ENCODE peak calls at places on chromosomes 16 and 17, in six cellular contexts. One of them, this sample, is unnamed.

GRCh38 chr16:27764869-27765675 is 215.1 kb downstream of the KATNIP start:
- DNase-seq in Calu3: no peak
- DNase-seq in RWPE2: no peak
- DNase-seq in progenitor cell of endocrine pancreas: no peak
- DNase-seq in AG04450: no peak
- DNase-seq in GM06990: no peak
- DNase-seq in this sample: no peak

GRCh38 chr17:17722906-17723353 is 41.7 kb downstream of the RAI1 start:
- DNase-seq in RWPE2: no peak
- DNase-seq in AG04450: no peak
- DNase-seq in progenitor cell of endocrine pancreas: no peak
- DNase-seq in Calu3: no peak
- DNase-seq in GM06990: no peak
- DNase-seq in this sample: no peak

GRCh38 chr17:79839363-79840203 is at the start of gene CBX4:
- DNase-seq in RWPE2: peak
- DNase-seq in progenitor cell of endocrine pancreas: peak
- DNase-seq in Calu3: peak
- DNase-seq in AG04450: peak
- DNase-seq in GM06990: peak
- DNase-seq in this sample: peak

GRCh38 chr17:65387322-65387721 is 174.1 kb downstream of the AXIN2 start:
- DNase-seq in GM06990: no peak
- DNase-seq in AG04450: no peak
- DNase-seq in progenitor cell of endocrine pancreas: no peak
- DNase-seq in RWPE2: no peak
- DNase-seq in Calu3: no peak
- DNase-seq in this sample: no peak

GRCh38 chr17:43860077-43860725 is 13.2 kb downstream of the CD300LG start:
- DNase-seq in RWPE2: no peak
- DNase-seq in progenitor cell of endocrine pancreas: no peak
- DNase-seq in Calu3: no peak
- DNase-seq in AG04450: no peak
- DNase-seq in GM06990: no peak
- DNase-seq in this sample: no peak

GRCh38 chr17:59533694-59534093 is 31.7 kb upstream of the DHX40 start:
- DNase-seq in progenitor cell of endocrine pancreas: no peak
- DNase-seq in RWPE2: no peak
- DNase-seq in Calu3: no peak
- DNase-seq in AG04450: no peak
- DNase-seq in GM06990: no peak
- DNase-seq in this sample: no peak

GRCh38 chr16:22878955-22879354 is 65.0 kb downstream of the HS3ST2 start:
- DNase-seq in Calu3: no peak
- DNase-seq in progenitor cell of endocrine pancreas: no peak
- DNase-seq in AG04450: no peak
- DNase-seq in RWPE2: no peak
- DNase-seq in GM06990: no peak
- DNase-seq in this sample: no peak

GRCh38 chr17:2582493-2582892 is 11.0 kb upstream of the PAFAH1B1 start:
- DNase-seq in GM06990: no peak
- DNase-seq in Calu3: no peak
- DNase-seq in progenitor cell of endocrine pancreas: no peak
- DNase-seq in AG04450: no peak
- DNase-seq in RWPE2: no peak
- DNase-seq in this sample: no peak

GRCh38 chr16:14401839-14402115 is 228.3 kb downstream of the PARN start:
- DNase-seq in GM06990: no peak
- DNase-seq in RWPE2: no peak
- DNase-seq in AG04450: no peak
- DNase-seq in progenitor cell of endocrine pancreas: no peak
- DNase-seq in Calu3: no peak
- DNase-seq in this sample: no peak

GRCh38 chr16:58258326-58258725 is 36.5 kb downstream of the PRSS54 start:
- DNase-seq in RWPE2: no peak
- DNase-seq in AG04450: no peak
- DNase-seq in progenitor cell of endocrine pancreas: no peak
- DNase-seq in Calu3: no peak
- DNase-seq in GM06990: no peak
- DNase-seq in this sample: no peak

GRCh38 chr17:43983515-43984411 is 20.7 kb upstream of the NAGS start:
- DNase-seq in progenitor cell of endocrine pancreas: peak
- DNase-seq in AG04450: no peak
- DNase-seq in GM06990: no peak
- DNase-seq in RWPE2: no peak
- DNase-seq in Calu3: peak
- DNase-seq in this sample: no peak

GRCh38 chr17:14903810-14904209 is 361.3 kb downstream of the PMP22 start:
- DNase-seq in RWPE2: no peak
- DNase-seq in progenitor cell of endocrine pancreas: no peak
- DNase-seq in Calu3: no peak
- DNase-seq in AG04450: no peak
- DNase-seq in GM06990: no peak
- DNase-seq in this sample: no peak

GRCh38 chr16:22031483-22032083 is 23.7 kb downstream of the MOSMO start:
- DNase-seq in GM06990: no peak
- DNase-seq in AG04450: no peak
- DNase-seq in RWPE2: no peak
- DNase-seq in Calu3: no peak
- DNase-seq in progenitor cell of endocrine pancreas: no peak
- DNase-seq in this sample: no peak

GRCh38 chr17:59387351-59388069 is 56.1 kb downstream of the YPEL2 start:
- DNase-seq in GM06990: no peak
- DNase-seq in AG04450: no peak
- DNase-seq in progenitor cell of endocrine pancreas: no peak
- DNase-seq in Calu3: no peak
- DNase-seq in RWPE2: no peak
- DNase-seq in this sample: no peak

DNA sequence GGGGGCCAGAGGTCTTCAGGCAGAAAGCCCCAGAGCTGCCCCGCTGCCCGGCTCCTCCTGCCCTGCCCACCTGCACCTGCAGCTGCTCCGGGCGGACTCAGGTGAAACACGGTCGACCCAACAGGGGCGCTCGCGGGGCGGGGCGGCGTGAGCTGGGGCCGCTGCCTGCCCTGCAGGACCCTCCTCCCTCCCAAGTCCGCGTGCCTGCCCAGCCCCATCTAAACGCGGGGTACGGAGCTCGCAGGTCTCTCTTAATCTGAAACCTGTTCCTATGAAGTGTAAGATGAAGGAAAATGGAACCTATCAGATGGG is 28.1 kb downstream of the GNPTG start:
- DNase-seq in GM06990: peak
- DNase-seq in progenitor cell of endocrine pancreas: no peak
- DNase-seq in Calu3: peak
- DNase-seq in RWPE2: no peak
- DNase-seq in AG04450: no peak
- DNase-seq in this sample: no peak
- TF ChIP-seq CTCF in GM06990: no peak
- TF ChIP-seq CTCF in progenitor cell of endocrine pancreas: peak
- TF ChIP-seq CTCF in Calu3: no peak
- TF ChIP-seq CTCF in RWPE2: no peak
- TF ChIP-seq CTCF in AG04450: no peak
- TF ChIP-seq CTCF in this sample: no peak

GRCh38 chr17:4028436-4028835 is 64.2 kb upstream of the ATP2A3 start:
- DNase-seq in GM06990: no peak
- DNase-seq in AG04450: no peak
- DNase-seq in RWPE2: no peak
- DNase-seq in Calu3: no peak
- DNase-seq in progenitor cell of endocrine pancreas: no peak
- DNase-seq in this sample: no peak

GRCh38 chr17:4032245-4032644 is 68.0 kb upstream of the ATP2A3 start:
- DNase-seq in GM06990: no peak
- DNase-seq in AG04450: no peak
- DNase-seq in progenitor cell of endocrine pancreas: no peak
- DNase-seq in Calu3: no peak
- DNase-seq in RWPE2: no peak
- DNase-seq in this sample: no peak

GRCh38 chr17:4023220-4023619 is 59.0 kb upstream of the ATP2A3 start:
- DNase-seq in RWPE2: no peak
- DNase-seq in Calu3: no peak
- DNase-seq in AG04450: no peak
- DNase-seq in GM06990: no peak
- DNase-seq in progenitor cell of endocrine pancreas: no peak
- DNase-seq in this sample: no peak

GRCh38 chr17:4026255-4026654 is 62.0 kb upstream of the ATP2A3 start:
- DNase-seq in progenitor cell of endocrine pancreas: no peak
- DNase-seq in GM06990: no peak
- DNase-seq in Calu3: no peak
- DNase-seq in RWPE2: no peak
- DNase-seq in AG04450: no peak
- DNase-seq in this sample: no peak
- TF ChIP-seq CTCF in progenitor cell of endocrine pancreas: no peak
- TF ChIP-seq CTCF in GM06990: no peak
- TF ChIP-seq CTCF in Calu3: no peak
- TF ChIP-seq CTCF in RWPE2: no peak
- TF ChIP-seq CTCF in AG04450: no peak
- TF ChIP-seq CTCF in this sample: no peak

DNA sequence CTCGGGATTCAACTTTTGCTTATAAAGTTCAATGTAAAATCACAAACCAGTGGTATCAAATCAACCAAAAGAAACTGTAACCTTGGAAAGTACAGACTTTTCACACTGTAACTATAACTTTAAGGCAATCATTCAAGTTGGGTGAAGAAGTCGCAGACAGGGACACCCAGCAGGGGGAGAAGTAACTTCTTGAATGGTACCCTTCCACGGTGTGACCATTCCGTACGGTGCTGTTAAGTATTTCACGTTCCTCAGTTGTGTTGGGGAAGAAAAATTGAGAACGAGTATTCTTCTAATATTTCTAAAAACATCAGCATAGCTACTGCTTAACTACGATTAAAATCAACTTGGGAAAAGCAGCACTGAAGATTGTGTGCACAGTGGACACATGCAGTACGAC is 55.8 kb downstream of the MYH10 start:
- DNase-seq in progenitor cell of endocrine pancreas: no peak
- DNase-seq in AG04450: no peak
- DNase-seq in Calu3: no peak
- DNase-seq in RWPE2: no peak
- DNase-seq in GM06990: no peak
- DNase-seq in this sample: no peak
- TF ChIP-seq CTCF in progenitor cell of endocrine pancreas: peak
- TF ChIP-seq CTCF in AG04450: peak
- TF ChIP-seq CTCF in Calu3: no peak
- TF ChIP-seq CTCF in RWPE2: peak
- TF ChIP-seq CTCF in GM06990: no peak
- TF ChIP-seq CTCF in this sample: peak

DNA sequence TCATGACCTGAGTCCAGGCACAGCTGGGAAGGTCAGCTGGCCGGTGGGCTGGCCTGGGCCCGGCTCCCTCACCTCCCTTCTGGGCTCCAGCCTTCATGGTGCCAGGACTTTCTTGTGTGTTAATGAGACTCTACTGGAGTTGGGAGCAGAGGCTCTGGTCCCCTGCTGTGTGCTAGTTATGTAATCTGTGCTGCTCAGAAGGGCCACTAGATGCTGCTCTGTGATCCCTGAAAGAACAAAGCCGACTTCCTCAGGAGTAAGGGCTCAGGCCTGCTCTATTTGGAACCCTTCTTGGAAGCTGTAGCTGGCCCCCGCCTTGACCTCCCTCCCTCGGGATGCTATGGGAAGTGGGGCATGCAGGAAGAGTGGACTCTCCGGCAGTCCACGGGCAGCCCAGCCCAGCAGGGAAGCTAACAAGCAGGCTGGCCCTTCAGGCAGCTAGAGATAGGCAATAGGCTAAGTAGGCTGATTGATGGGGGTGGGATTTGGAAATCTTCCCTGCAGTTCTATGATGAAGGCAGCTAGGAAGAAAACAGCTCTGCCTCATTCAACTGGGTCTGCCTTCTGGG is 3.3 kb upstream of the CDK5R1 start:
- DNase-seq in RWPE2: no peak
- DNase-seq in GM06990: peak
- DNase-seq in progenitor cell of endocrine pancreas: no peak
- DNase-seq in Calu3: no peak
- DNase-seq in AG04450: no peak
- DNase-seq in this sample: no peak
- TF ChIP-seq CTCF in RWPE2: peak
- TF ChIP-seq CTCF in GM06990: peak
- TF ChIP-seq CTCF in progenitor cell of endocrine pancreas: peak
- TF ChIP-seq CTCF in Calu3: no peak
- TF ChIP-seq CTCF in AG04450: peak
- TF ChIP-seq CTCF in this sample: peak

GRCh38 chr16:67663151-67663876 is 2.6 kb downstream of the PARD6A start:
- DNase-seq in AG04450: no peak
- DNase-seq in progenitor cell of endocrine pancreas: no peak
- DNase-seq in RWPE2: no peak
- DNase-seq in Calu3: peak
- DNase-seq in GM06990: no peak
- DNase-seq in this sample: no peak
- TF ChIP-seq CTCF in AG04450: peak
- TF ChIP-seq CTCF in progenitor cell of endocrine pancreas: peak
- TF ChIP-seq CTCF in RWPE2: peak
- TF ChIP-seq CTCF in Calu3: no peak
- TF ChIP-seq CTCF in GM06990: peak
- TF ChIP-seq CTCF in this sample: peak

DNA sequence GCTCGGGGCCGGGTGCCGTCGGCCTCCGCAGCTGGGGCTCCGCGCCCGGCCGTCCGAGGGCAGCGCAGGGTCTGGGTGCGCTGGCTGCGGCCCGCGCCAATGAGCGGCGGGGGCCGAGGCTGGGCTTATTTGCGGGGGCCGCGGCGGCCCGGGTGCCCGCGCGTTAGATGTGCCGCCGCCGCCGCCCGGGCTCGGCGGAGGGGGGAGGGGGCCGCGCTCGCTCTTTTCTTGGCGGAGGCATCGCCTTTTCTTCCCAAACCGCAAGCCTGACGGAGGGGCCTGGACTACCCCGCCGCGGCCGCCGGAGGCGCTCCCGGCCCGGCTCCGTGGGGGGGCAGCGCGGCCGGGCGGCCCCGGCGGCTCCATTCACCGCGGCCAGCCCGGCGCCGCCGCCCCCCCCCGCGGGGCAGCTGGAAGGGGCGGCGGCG is at the start of gene NOTUM:
- DNase-seq in AG04450: no peak
- DNase-seq in GM06990: no peak
- DNase-seq in progenitor cell of endocrine pancreas: no peak
- DNase-seq in Calu3: no peak
- DNase-seq in RWPE2: no peak
- DNase-seq in this sample: no peak
- TF ChIP-seq CTCF in AG04450: peak
- TF ChIP-seq CTCF in GM06990: no peak
- TF ChIP-seq CTCF in progenitor cell of endocrine pancreas: peak
- TF ChIP-seq CTCF in Calu3: no peak
- TF ChIP-seq CTCF in RWPE2: peak
- TF ChIP-seq CTCF in this sample: peak